ENCODE peak calls at places on chromosomes 16 and 17, in seven cellular contexts. One of them, this sample, is unnamed.

GRCh38 chr16:50585331-50585776 is 37.2 kb downstream of the NKD1 start:
- DNase-seq in GM12891: no peak
- DNase-seq in NCI-H460: no peak
- DNase-seq in neuronal stem cell: no peak
- DNase-seq in CD4-positive, CD25-positive, alpha-beta regulatory T cell: no peak
- DNase-seq in NCI-H1436 treated with DMSO at 0.1 percent for 48 hours: no peak
- DNase-seq in amniotic epithelial cell: no peak
- DNase-seq in this sample: no peak

GRCh38 chr16:67163164-67163902 is 1.2 kb upstream of the HSF4 start:
- DNase-seq in GM12891: no peak
- DNase-seq in NCI-H460: no peak
- DNase-seq in neuronal stem cell: no peak
- DNase-seq in CD4-positive, CD25-positive, alpha-beta regulatory T cell: peak; percentile 71
- DNase-seq in NCI-H1436 treated with DMSO at 0.1 percent for 48 hours: no peak
- DNase-seq in amniotic epithelial cell: peak; percentile 69
- DNase-seq in this sample: peak; percentile 70

GRCh38 chr16:31215287-31216115 is 1.4 kb downstream of the PYDC1 start:
- DNase-seq in GM12891: no peak
- DNase-seq in NCI-H460: peak; percentile 69
- DNase-seq in neuronal stem cell: peak; percentile 73
- DNase-seq in CD4-positive, CD25-positive, alpha-beta regulatory T cell: peak; percentile 53
- DNase-seq in NCI-H1436 treated with DMSO at 0.1 percent for 48 hours: peak; percentile 13
- DNase-seq in amniotic epithelial cell: peak; percentile 70
- DNase-seq in this sample: no peak

GRCh38 chr16:82197540-82198240 is 27.7 kb upstream of the MPHOSPH6 start:
- DNase-seq in GM12891: no peak
- DNase-seq in NCI-H460: no peak
- DNase-seq in neuronal stem cell: no peak
- DNase-seq in CD4-positive, CD25-positive, alpha-beta regulatory T cell: no peak
- DNase-seq in NCI-H1436 treated with DMSO at 0.1 percent for 48 hours: no peak
- DNase-seq in amniotic epithelial cell: peak; percentile 46
- DNase-seq in this sample: no peak

GRCh38 chr17:80509311-80509710 is 32.9 kb upstream of the NPTX1 start:
- DNase-seq in GM12891: no peak
- DNase-seq in NCI-H460: no peak
- DNase-seq in neuronal stem cell: no peak
- DNase-seq in CD4-positive, CD25-positive, alpha-beta regulatory T cell: no peak
- DNase-seq in NCI-H1436 treated with DMSO at 0.1 percent for 48 hours: no peak
- DNase-seq in amniotic epithelial cell: no peak
- DNase-seq in this sample: no peak

GRCh38 chr16:54246454-54246821 is 40.1 kb downstream of the IRX3 start:
- DNase-seq in GM12891: no peak
- DNase-seq in NCI-H460: no peak
- DNase-seq in neuronal stem cell: no peak
- DNase-seq in CD4-positive, CD25-positive, alpha-beta regulatory T cell: no peak
- DNase-seq in NCI-H1436 treated with DMSO at 0.1 percent for 48 hours: no peak
- DNase-seq in amniotic epithelial cell: no peak
- DNase-seq in this sample: no peak

GRCh38 chr17:14886200-14886739 is 378.9 kb downstream of the PMP22 start:
- DNase-seq in GM12891: no peak
- DNase-seq in NCI-H460: no peak
- DNase-seq in neuronal stem cell: no peak
- DNase-seq in CD4-positive, CD25-positive, alpha-beta regulatory T cell: peak; percentile 1
- DNase-seq in NCI-H1436 treated with DMSO at 0.1 percent for 48 hours: no peak
- DNase-seq in amniotic epithelial cell: peak; percentile 9
- DNase-seq in this sample: no peak

GRCh38 chr16:75087040-75087979 is 29.3 kb downstream of the LDHD start:
- DNase-seq in GM12891: no peak
- DNase-seq in NCI-H460: no peak
- DNase-seq in neuronal stem cell: no peak
- DNase-seq in CD4-positive, CD25-positive, alpha-beta regulatory T cell: no peak
- DNase-seq in NCI-H1436 treated with DMSO at 0.1 percent for 48 hours: peak; percentile 86
- DNase-seq in amniotic epithelial cell: peak; percentile 46
- DNase-seq in this sample: peak; percentile 66

GRCh38 chr17:56661906-56662305 is 68.4 kb downstream of the NOG start:
- DNase-seq in GM12891: no peak
- DNase-seq in NCI-H460: no peak
- DNase-seq in neuronal stem cell: no peak
- DNase-seq in CD4-positive, CD25-positive, alpha-beta regulatory T cell: no peak
- DNase-seq in NCI-H1436 treated with DMSO at 0.1 percent for 48 hours: no peak
- DNase-seq in amniotic epithelial cell: no peak
- DNase-seq in this sample: no peak

GRCh38 chr16:87834668-87835473 is 34.4 kb downstream of the SLC7A5 start:
- DNase-seq in GM12891: no peak
- DNase-seq in NCI-H460: no peak
- DNase-seq in neuronal stem cell: no peak
- DNase-seq in CD4-positive, CD25-positive, alpha-beta regulatory T cell: no peak
- DNase-seq in NCI-H1436 treated with DMSO at 0.1 percent for 48 hours: no peak
- DNase-seq in amniotic epithelial cell: peak; percentile 80
- DNase-seq in this sample: peak; percentile 34

GRCh38 chr17:8744086-8744781 is 402 bp downstream of the CCDC42 start:
- DNase-seq in GM12891: no peak
- DNase-seq in NCI-H460: no peak
- DNase-seq in neuronal stem cell: no peak
- DNase-seq in CD4-positive, CD25-positive, alpha-beta regulatory T cell: no peak
- DNase-seq in NCI-H1436 treated with DMSO at 0.1 percent for 48 hours: no peak
- DNase-seq in amniotic epithelial cell: no peak
- DNase-seq in this sample: no peak

GRCh38 chr17:62760888-62761267 is 47.2 kb downstream of the MARCHF10 start:
- DNase-seq in GM12891: no peak
- DNase-seq in NCI-H460: no peak
- DNase-seq in neuronal stem cell: no peak
- DNase-seq in CD4-positive, CD25-positive, alpha-beta regulatory T cell: no peak
- DNase-seq in NCI-H1436 treated with DMSO at 0.1 percent for 48 hours: no peak
- DNase-seq in amniotic epithelial cell: no peak
- DNase-seq in this sample: no peak

GRCh38 chr16:19284207-19284606 is 1.3 kb upstream of the CLEC19A start:
- DNase-seq in GM12891: no peak
- DNase-seq in NCI-H460: peak; percentile 11
- DNase-seq in neuronal stem cell: no peak
- DNase-seq in CD4-positive, CD25-positive, alpha-beta regulatory T cell: no peak
- DNase-seq in NCI-H1436 treated with DMSO at 0.1 percent for 48 hours: no peak
- DNase-seq in amniotic epithelial cell: no peak
- DNase-seq in this sample: peak; percentile 54

GRCh38 chr17:73280191-73280590 is 18.5 kb upstream of the CPSF4L start:
- DNase-seq in GM12891: no peak
- DNase-seq in NCI-H460: no peak
- DNase-seq in neuronal stem cell: no peak
- DNase-seq in CD4-positive, CD25-positive, alpha-beta regulatory T cell: no peak
- DNase-seq in NCI-H1436 treated with DMSO at 0.1 percent for 48 hours: no peak
- DNase-seq in amniotic epithelial cell: no peak
- DNase-seq in this sample: no peak

GRCh38 chr17:76473541-76473985 is 6.2 kb downstream of the AANAT start:
- DNase-seq in GM12891: no peak
- DNase-seq in NCI-H460: no peak
- DNase-seq in neuronal stem cell: no peak
- DNase-seq in CD4-positive, CD25-positive, alpha-beta regulatory T cell: peak; percentile 27
- DNase-seq in NCI-H1436 treated with DMSO at 0.1 percent for 48 hours: no peak
- DNase-seq in amniotic epithelial cell: no peak
- DNase-seq in this sample: no peak

GRCh38 chr16:51134269-51134812 is 16.7 kb downstream of the SALL1 start:
- DNase-seq in GM12891: no peak
- DNase-seq in NCI-H460: no peak
- DNase-seq in neuronal stem cell: no peak
- DNase-seq in CD4-positive, CD25-positive, alpha-beta regulatory T cell: no peak
- DNase-seq in NCI-H1436 treated with DMSO at 0.1 percent for 48 hours: no peak
- DNase-seq in amniotic epithelial cell: no peak
- DNase-seq in this sample: no peak

GRCh38 chr17:58677204-58677880 is 14.5 kb downstream of the TEX14 start:
- DNase-seq in GM12891: no peak
- DNase-seq in NCI-H460: no peak
- DNase-seq in neuronal stem cell: no peak
- DNase-seq in CD4-positive, CD25-positive, alpha-beta regulatory T cell: no peak
- DNase-seq in NCI-H1436 treated with DMSO at 0.1 percent for 48 hours: no peak
- DNase-seq in amniotic epithelial cell: peak; percentile 50
- DNase-seq in this sample: no peak

GRCh38 chr17:60102632-60103047 is 23.9 kb upstream of the HEATR6 start:
- DNase-seq in GM12891: no peak
- DNase-seq in NCI-H460: no peak
- DNase-seq in neuronal stem cell: no peak
- DNase-seq in CD4-positive, CD25-positive, alpha-beta regulatory T cell: peak; percentile 15
- DNase-seq in NCI-H1436 treated with DMSO at 0.1 percent for 48 hours: no peak
- DNase-seq in amniotic epithelial cell: peak; percentile 78
- DNase-seq in this sample: no peak

GRCh38 chr16:23950898-23951297 is 115.1 kb downstream of the PRKCB start:
- DNase-seq in GM12891: no peak
- DNase-seq in NCI-H460: no peak
- DNase-seq in neuronal stem cell: no peak
- DNase-seq in CD4-positive, CD25-positive, alpha-beta regulatory T cell: peak; percentile 35
- DNase-seq in NCI-H1436 treated with DMSO at 0.1 percent for 48 hours: no peak
- DNase-seq in amniotic epithelial cell: no peak
- DNase-seq in this sample: no peak

GRCh38 chr16:57688987-57689771 is 5.4 kb upstream of the DRC7 start:
- DNase-seq in GM12891: no peak
- DNase-seq in NCI-H460: no peak
- DNase-seq in neuronal stem cell: no peak
- DNase-seq in CD4-positive, CD25-positive, alpha-beta regulatory T cell: no peak
- DNase-seq in NCI-H1436 treated with DMSO at 0.1 percent for 48 hours: no peak
- DNase-seq in amniotic epithelial cell: no peak
- DNase-seq in this sample: no peak

GRCh38 chr17:12256380-12256995 is 235.8 kb downstream of the MAP2K4 start:
- DNase-seq in GM12891: peak; percentile 10
- DNase-seq in NCI-H460: peak; percentile 49
- DNase-seq in neuronal stem cell: peak; percentile 32
- DNase-seq in CD4-positive, CD25-positive, alpha-beta regulatory T cell: peak; percentile 39
- DNase-seq in NCI-H1436 treated with DMSO at 0.1 percent for 48 hours: no peak
- DNase-seq in amniotic epithelial cell: peak; percentile 52
- DNase-seq in this sample: no peak

GRCh38 chr17:13491916-13492315 is 109.8 kb downstream of the HS3ST3A1 start:
- DNase-seq in GM12891: no peak
- DNase-seq in NCI-H460: no peak
- DNase-seq in neuronal stem cell: no peak
- DNase-seq in CD4-positive, CD25-positive, alpha-beta regulatory T cell: no peak
- DNase-seq in NCI-H1436 treated with DMSO at 0.1 percent for 48 hours: no peak
- DNase-seq in amniotic epithelial cell: no peak
- DNase-seq in this sample: no peak

GRCh38 chr17:12995896-12996295 is 21.9 kb downstream of the ELAC2 start:
- DNase-seq in GM12891: no peak
- DNase-seq in NCI-H460: no peak
- DNase-seq in neuronal stem cell: no peak
- DNase-seq in CD4-positive, CD25-positive, alpha-beta regulatory T cell: no peak
- DNase-seq in NCI-H1436 treated with DMSO at 0.1 percent for 48 hours: no peak
- DNase-seq in amniotic epithelial cell: no peak
- DNase-seq in this sample: no peak

GRCh38 chr17:41697122-41697962 is 8.7 kb downstream of the EIF1 start:
- DNase-seq in GM12891: no peak
- DNase-seq in NCI-H460: no peak
- DNase-seq in neuronal stem cell: no peak
- DNase-seq in CD4-positive, CD25-positive, alpha-beta regulatory T cell: no peak
- DNase-seq in NCI-H1436 treated with DMSO at 0.1 percent for 48 hours: no peak
- DNase-seq in amniotic epithelial cell: peak; percentile 84
- DNase-seq in this sample: no peak

GRCh38 chr17:39653662-39654331 is 11.4 kb upstream of the TCAP start:
- DNase-seq in GM12891: peak; percentile 98
- DNase-seq in NCI-H460: peak; percentile 46
- DNase-seq in neuronal stem cell: no peak
- DNase-seq in CD4-positive, CD25-positive, alpha-beta regulatory T cell: peak; percentile 72
- DNase-seq in NCI-H1436 treated with DMSO at 0.1 percent for 48 hours: no peak
- DNase-seq in amniotic epithelial cell: peak; percentile 45
- DNase-seq in this sample: peak; percentile 54

GRCh38 chr17:81003711-81004335 is 12.2 kb downstream of the CHMP6 start:
- DNase-seq in GM12891: peak; percentile 32
- DNase-seq in NCI-H460: no peak
- DNase-seq in neuronal stem cell: no peak
- DNase-seq in CD4-positive, CD25-positive, alpha-beta regulatory T cell: peak; percentile 24
- DNase-seq in NCI-H1436 treated with DMSO at 0.1 percent for 48 hours: no peak
- DNase-seq in amniotic epithelial cell: no peak
- DNase-seq in this sample: no peak

GRCh38 chr16:88734361-88734728 is 28.0 kb downstream of the CTU2 start:
- DNase-seq in GM12891: no peak
- DNase-seq in NCI-H460: no peak
- DNase-seq in neuronal stem cell: no peak
- DNase-seq in CD4-positive, CD25-positive, alpha-beta regulatory T cell: no peak
- DNase-seq in NCI-H1436 treated with DMSO at 0.1 percent for 48 hours: no peak
- DNase-seq in amniotic epithelial cell: no peak
- DNase-seq in this sample: no peak

GRCh38 chr17:69358688-69359596 is 32.0 kb upstream of the ABCA5 start:
- DNase-seq in GM12891: no peak
- DNase-seq in NCI-H460: no peak
- DNase-seq in neuronal stem cell: peak; percentile 17
- DNase-seq in CD4-positive, CD25-positive, alpha-beta regulatory T cell: peak; percentile 32
- DNase-seq in NCI-H1436 treated with DMSO at 0.1 percent for 48 hours: no peak
- DNase-seq in amniotic epithelial cell: peak; percentile 7
- DNase-seq in this sample: no peak

GRCh38 chr16:51497541-51498211 is 346.6 kb upstream of the SALL1 start:
- DNase-seq in GM12891: no peak
- DNase-seq in NCI-H460: no peak
- DNase-seq in neuronal stem cell: no peak
- DNase-seq in CD4-positive, CD25-positive, alpha-beta regulatory T cell: no peak
- DNase-seq in NCI-H1436 treated with DMSO at 0.1 percent for 48 hours: no peak
- DNase-seq in amniotic epithelial cell: no peak
- DNase-seq in this sample: no peak

GRCh38 chr16:85151603-85152413 is 39.5 kb upstream of the CIBAR2 start:
- DNase-seq in GM12891: no peak
- DNase-seq in NCI-H460: no peak
- DNase-seq in neuronal stem cell: no peak
- DNase-seq in CD4-positive, CD25-positive, alpha-beta regulatory T cell: no peak
- DNase-seq in NCI-H1436 treated with DMSO at 0.1 percent for 48 hours: no peak
- DNase-seq in amniotic epithelial cell: peak; percentile 75
- DNase-seq in this sample: no peak

GRCh38 chr16:24141917-24142316 is 114.2 kb upstream of the CACNG3 start:
- DNase-seq in GM12891: no peak
- DNase-seq in NCI-H460: no peak
- DNase-seq in neuronal stem cell: no peak
- DNase-seq in CD4-positive, CD25-positive, alpha-beta regulatory T cell: no peak
- DNase-seq in NCI-H1436 treated with DMSO at 0.1 percent for 48 hours: no peak
- DNase-seq in amniotic epithelial cell: no peak
- DNase-seq in this sample: no peak

GRCh38 chr16:29811896-29812665 is at the start of gene PRRT2:
- DNase-seq in GM12891: no peak
- DNase-seq in NCI-H460: no peak
- DNase-seq in neuronal stem cell: peak; percentile 87
- DNase-seq in CD4-positive, CD25-positive, alpha-beta regulatory T cell: peak; percentile 31
- DNase-seq in NCI-H1436 treated with DMSO at 0.1 percent for 48 hours: peak; percentile 14
- DNase-seq in amniotic epithelial cell: peak; percentile 37
- DNase-seq in this sample: peak; percentile 20

GRCh38 chr17:30550512-30551273 is 73.5 kb downstream of the GOSR1 start:
- DNase-seq in GM12891: peak; percentile 55
- DNase-seq in NCI-H460: no peak
- DNase-seq in neuronal stem cell: no peak
- DNase-seq in CD4-positive, CD25-positive, alpha-beta regulatory T cell: peak; percentile 28
- DNase-seq in NCI-H1436 treated with DMSO at 0.1 percent for 48 hours: no peak
- DNase-seq in amniotic epithelial cell: peak; percentile 72
- DNase-seq in this sample: no peak

This sample was measured in NCI-H2107.